ENCODE peak calls at places on chromosomes 13 and 19, in six cellular contexts. D, E, K, F, A and R are unnamed samples. For H3K4me1, the result is how much of the 10 kb centered on the place peaks cover.

GRCh38 chr19:45250216-45250831 is 747 bp upstream of the MARK4 start:
- DNase-seq in K (no peak), E (no peak), F (no peak), A (no peak), D (peak), R (no peak)

GRCh38 chr13:76680112-76680511 is 206.1 kb downstream of the KCTD12 start:
- DNase-seq in D (no peak), A (no peak), F (no peak), K (no peak), E (no peak), R (no peak)

GRCh38 chr13:102904408-102904862 is 58.6 kb downstream of the ERCC5 start:
- DNase-seq in E (no peak), D (no peak), A (no peak), F (no peak), K (no peak), R (no peak)

GRCh38 chr13:99191900-99192399 is 8.7 kb upstream of the UBAC2 start:
- DNase-seq in K (peak), E (no peak), F (no peak), D (peak), A (no peak), R (no peak)

GRCh38 chr13:74889321-74889720 is 592.6 kb downstream of the TBC1D4 start:
- DNase-seq in K (no peak), E (no peak), F (no peak), D (no peak), A (no peak), R (no peak)

GRCh38 chr13:29940715-29941114 is 90.3 kb upstream of the UBL3 start:
- DNase-seq in A (no peak), F (no peak), E (no peak), K (no peak), D (no peak), R (no peak)

GRCh38 chr13:41370736-41371135 is 59.7 kb downstream of the NAA16 start:
- DNase-seq in D (no peak), E (no peak), K (no peak), A (no peak), F (no peak), R (no peak)

GRCh38 chr13:73876323-73876722 is 257.9 kb downstream of the KLF12 start:
- DNase-seq in A (no peak), D (no peak), E (no peak), F (no peak), K (no peak), R (no peak)

GRCh38 chr13:43132228-43132627 is 108.8 kb downstream of the DNAJC15 start:
- DNase-seq in E (no peak), F (no peak), D (peak), K (peak), A (peak), R (no peak)

GRCh38 chr13:101785858-101786257 is 333.4 kb downstream of the ITGBL1 start:
- DNase-seq in F (no peak), K (no peak), D (no peak), A (peak), E (no peak), R (no peak)

GRCh38 chr19:54464044-54464623 is 556 bp upstream of the LENG9 start:
- DNase-seq in A (peak), E (peak), D (peak), K (peak), F (peak), R (peak)

GRCh38 chr13:85469320-85469719 is 329.9 kb downstream of the SLITRK6 start:
- DNase-seq in E (no peak), F (no peak), K (no peak), A (no peak), D (no peak), R (no peak)

GRCh38 chr13:24135674-24136300 is 24.7 kb upstream of the SPATA13 start:
- DNase-seq in E (no peak), F (no peak), A (no peak), D (no peak), K (no peak), R (no peak)

GRCh38 chr13:40518481-40518882 is 148.0 kb downstream of the FOXO1 start:
- DNase-seq in K (no peak), D (no peak), F (no peak), E (no peak), A (no peak), R (no peak)

GRCh38 chr19:50644315-50644915 is 4.7 kb upstream of the SYT3 start:
- DNase-seq in D (peak), A (no peak), F (no peak), E (no peak), K (no peak), R (no peak)

GRCh38 chr19:33815410-33816340 is 19.0 kb downstream of the KCTD15 start:
- DNase-seq in E (no peak), A (no peak), D (peak), F (no peak), K (no peak), R (peak)

GRCh38 chr19:38551450-38551813 is 66.3 kb downstream of the MAP4K1 start:
- DNase-seq in F (no peak), A (no peak), D (no peak), K (no peak), E (no peak), R (no peak)

GRCh38 chr19:54462713-54463530 is 656 bp downstream of the LENG9 start:
- DNase-seq in K (peak), F (peak), E (peak), A (peak), D (peak), R (peak)

GRCh38 chr13:107461751-107462150 is 753.6 kb downstream of the LIG4 start:
- DNase-seq in A (no peak), K (no peak), F (no peak), E (no peak), D (peak), R (no peak)

GRCh38 chr19:33879818-33880575 is 83.3 kb downstream of the KCTD15 start:
- DNase-seq in F (no peak), A (no peak), D (no peak), E (no peak), K (no peak), R (peak)

GRCh38 chr19:7887408-7888144 is 734 bp upstream of the LRRC8E start:
- DNase-seq in E (no peak), K (no peak), F (no peak), A (no peak), D (peak), R (no peak)

GRCh38 chr19:7883105-7883504 is 5.2 kb upstream of the LRRC8E start:
- DNase-seq in D (peak), F (no peak), E (no peak), A (no peak), K (no peak), R (no peak)

GRCh38 chr19:7888145-7888825 is at the start of gene LRRC8E:
- DNase-seq in E (no peak), F (no peak), K (peak), D (peak), A (peak), R (peak)

GRCh38 chr19:7883796-7884570 is 4.3 kb upstream of the LRRC8E start:
- DNase-seq in D (peak), F (no peak), K (no peak), E (no peak), A (no peak), R (no peak)

DNA sequence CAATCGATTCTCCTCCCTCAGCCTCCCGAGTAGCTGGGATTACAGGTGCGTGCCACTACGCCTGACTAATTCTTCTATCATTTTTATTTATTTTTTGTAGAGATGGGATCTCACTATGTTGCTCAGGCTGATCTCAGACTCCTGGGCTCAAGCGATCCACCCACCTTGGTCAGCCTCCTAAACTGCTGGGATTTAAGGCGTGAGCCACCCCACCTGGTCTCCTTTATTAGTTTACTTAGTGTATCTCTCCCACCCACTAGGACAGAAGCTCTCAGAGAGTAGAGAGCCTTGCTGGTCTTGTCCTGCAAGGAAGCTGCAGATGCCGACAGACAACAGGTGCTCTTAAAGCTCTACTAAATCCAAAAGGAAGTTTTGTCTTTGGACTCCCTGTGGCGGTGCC is 2.5 kb upstream of the LRRC8E start:
- DNase-seq in F (no peak), A (no peak), K (no peak), E (no peak), D (peak), R (no peak)
- H3K4me1 ChIP-seq in F (under half), A (under half), K (under half), E (under half), D (under half), R (under half)

DNA sequence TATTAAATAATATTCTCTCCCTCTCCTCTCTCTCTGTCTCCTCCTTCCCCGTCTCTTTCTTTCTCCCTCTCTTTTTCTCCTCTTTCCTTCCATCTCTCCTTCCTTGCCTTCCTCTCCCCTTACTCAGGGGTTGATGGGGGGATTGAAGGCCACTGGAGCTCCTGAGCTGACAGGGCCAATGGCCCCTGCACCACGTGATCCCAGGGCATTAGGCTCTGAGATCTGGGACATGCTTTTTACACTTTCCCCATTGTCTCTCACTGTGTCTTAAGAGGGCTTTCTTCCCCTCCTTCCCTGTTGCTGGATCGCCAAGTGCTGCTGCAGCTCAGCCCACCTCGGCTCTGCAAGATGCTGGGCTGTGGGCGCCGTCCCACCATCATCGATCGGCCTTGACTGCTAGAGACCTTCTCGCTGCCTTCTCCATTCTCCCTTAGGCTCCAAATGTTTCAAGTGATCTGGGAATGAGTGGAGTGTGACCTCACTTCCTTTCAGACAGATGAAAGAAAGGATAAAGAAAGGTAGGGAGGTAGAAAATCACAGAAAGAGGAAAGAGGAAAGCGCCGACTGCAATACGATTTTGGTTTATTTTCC is 42.2 kb downstream of the COL4A1 start:
- DNase-seq in E (no peak), A (no peak), D (no peak), F (no peak), K (no peak), R (no peak)
- H3K4me1 ChIP-seq in E (under half), A (half or more), D (under half), F (under half), K (under half), R (under half)

GRCh38 chr19:1233361-1233667 is 4.5 kb downstream of the CBARP start:
- DNase-seq in F (no peak), D (no peak), K (peak), E (no peak), A (no peak), R (no peak)

GRCh38 chr19:1234041-1234669 is 3.6 kb downstream of the CBARP start:
- DNase-seq in K (no peak), F (no peak), E (no peak), A (no peak), D (peak), R (no peak)

GRCh38 chr19:1232231-1232637 is 5.6 kb downstream of the CBARP start:
- DNase-seq in D (peak), A (no peak), E (no peak), F (no peak), K (no peak), R (no peak)

GRCh38 chr19:1231729-1232128 is 6.1 kb downstream of the CBARP start:
- DNase-seq in K (no peak), F (no peak), A (no peak), D (peak), E (no peak), R (no peak)

GRCh38 chr19:1232652-1233360 is 5.0 kb downstream of the CBARP start:
- DNase-seq in D (peak), F (no peak), A (no peak), K (no peak), E (no peak), R (no peak)
- H3K4me1 ChIP-seq in D (under half), F (under half), A (under half), K (under half), E (under half), R (under half)

DNA sequence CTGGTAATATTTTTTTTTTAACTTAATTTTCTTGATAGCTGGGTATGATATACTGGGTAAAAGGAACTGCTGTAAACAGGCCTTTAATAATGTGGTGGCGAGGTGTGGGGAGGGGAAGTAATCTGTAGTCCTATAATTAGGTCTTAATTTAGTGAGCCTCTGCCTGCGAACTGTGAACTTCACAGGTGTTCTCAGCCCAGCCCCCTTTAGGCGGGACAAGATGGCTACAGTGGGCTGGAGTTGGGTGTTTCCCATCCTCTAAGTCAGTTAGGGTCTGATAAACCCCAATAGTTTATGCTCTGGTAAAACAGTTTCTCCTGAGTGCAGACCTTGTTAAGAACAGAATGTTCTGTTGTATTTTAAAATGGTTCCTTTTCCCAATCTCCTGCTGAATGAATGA is 97.6 kb upstream of the SERP2 start:
- DNase-seq in D (no peak), F (no peak), A (no peak), K (no peak), E (peak), R (no peak)
- H3K4me1 ChIP-seq in D (under half), F (under half), A (under half), K (under half), E (under half), R (under half)

GRCh38 chr19:18484992-18485391 is 36.9 kb downstream of the ELL start:
- DNase-seq in F (no peak), A (no peak), D (peak), E (no peak), K (no peak), R (no peak)
- H3K4me1 ChIP-seq in F (under half), A (under half), D (under half), E (half or more), K (under half), R (half or more)